ENCODE peak calls at places on chromosomes 5 and 9, in nine cellular contexts. F is fibroblast of pulmonary artery, Y is fibroblast of villous mesenchyme, G is WTC11, W is AG04450, D is fibroblast of lung, B is AG09309, I is GM20000, K is astrocyte of the cerebellum. R is an unnamed sample.

GRCh38 chr5:139690385-139691274 is 42.5 kb downstream of the CXXC5 start:
- DNase-seq in F (peak; percentile 50), Y (peak; percentile 81), G (no peak), W (no peak), D (peak; percentile 47), B (no peak), I (no peak), K (no peak), R (peak; percentile 42)

GRCh38 chr9:72082536-72082935 is 22.1 kb upstream of the C9orf57 start:
- DNase-seq in F (no peak), Y (no peak), G (no peak), W (no peak), D (no peak), B (no peak), I (no peak), K (no peak), R (no peak)

GRCh38 chr5:122295138-122295537 is 16.9 kb upstream of the SNCAIP start:
- DNase-seq in F (no peak), Y (no peak), G (peak; percentile 36), W (no peak), D (no peak), B (no peak), I (no peak), K (no peak), R (no peak)

GRCh38 chr9:136693490-136694162 is 6.4 kb upstream of the AGPAT2 start:
- DNase-seq in F (no peak), Y (peak; percentile 20), G (no peak), W (no peak), D (peak; percentile 35), B (no peak), I (no peak), K (no peak), R (peak; percentile 24)

GRCh38 chr5:143023447-143024096 is 253.4 kb downstream of the ARHGAP26 start:
- DNase-seq in F (no peak), Y (peak; percentile 41), G (no peak), W (no peak), D (peak; percentile 79), B (no peak), I (peak; percentile 30), K (no peak), R (peak; percentile 42)

GRCh38 chr9:138104251-138105122 is 226.9 kb downstream of the CACNA1B start:
- DNase-seq in F (no peak), Y (no peak), G (no peak), W (no peak), D (no peak), B (no peak), I (no peak), K (no peak), R (no peak)

GRCh38 chr5:66661149-66661548 is 65.0 kb downstream of the MAST4 start:
- DNase-seq in F (peak; percentile 77), Y (peak; percentile 33), G (no peak), W (no peak), D (peak; percentile 85), B (peak; percentile 14), I (no peak), K (peak; percentile 96), R (no peak)

GRCh38 chr9:134595014-134595413 is 46.6 kb upstream of the COL5A1 start:
- DNase-seq in F (no peak), Y (no peak), G (no peak), W (no peak), D (no peak), B (no peak), I (no peak), K (no peak), R (no peak)

GRCh38 chr5:120955795-120956194 is 491.7 kb downstream of the PRR16 start:
- DNase-seq in F (no peak), Y (no peak), G (no peak), W (no peak), D (no peak), B (no peak), I (no peak), K (no peak), R (no peak)

GRCh38 chr5:176740702-176741565 is 69.4 kb upstream of the UNC5A start:
- DNase-seq in F (no peak), Y (no peak), G (no peak), W (no peak), D (no peak), B (no peak), I (no peak), K (no peak), R (no peak)

GRCh38 chr9:71646131-71646530 is 122.2 kb downstream of the CEMIP2 start:
- DNase-seq in F (no peak), Y (peak; percentile 68), G (no peak), W (no peak), D (peak; percentile 32), B (no peak), I (no peak), K (no peak), R (no peak)

GRCh38 chr5:111461261-111461671 is 51.1 kb downstream of the STARD4 start:
- DNase-seq in F (peak; percentile 65), Y (peak; percentile 12), G (peak; percentile 31), W (no peak), D (peak; percentile 2), B (no peak), I (no peak), K (no peak), R (peak; percentile 8)

GRCh38 chr5:58315794-58316193 is 144.1 kb downstream of the PLK2 start:
- DNase-seq in F (no peak), Y (no peak), G (no peak), W (no peak), D (no peak), B (no peak), I (no peak), K (no peak), R (no peak)

GRCh38 chr9:108724669-108725068 is 131.1 kb downstream of the ACTL7B start:
- DNase-seq in F (no peak), Y (no peak), G (no peak), W (no peak), D (peak; percentile 88), B (peak; percentile 63), I (no peak), K (no peak), R (no peak)

GRCh38 chr9:107070591-107070990 is 207.6 kb downstream of the ZNF462 start:
- DNase-seq in F (no peak), Y (no peak), G (no peak), W (no peak), D (no peak), B (no peak), I (no peak), K (no peak), R (no peak)

GRCh38 chr5:10607666-10608442 is 44.0 kb downstream of the ANKRD33B start:
- DNase-seq in F (peak; percentile 77), Y (peak; percentile 96), G (no peak), W (no peak), D (peak; percentile 90), B (no peak), I (peak; percentile 48), K (no peak), R (no peak)

GRCh38 chr9:137370865-137371520 is 52.0 kb downstream of the EXD3 start:
- DNase-seq in F (no peak), Y (no peak), G (peak; percentile 26), W (no peak), D (no peak), B (no peak), I (no peak), K (no peak), R (no peak)

GRCh38 chr5:151770383-151771258 is 1.1 kb upstream of the G3BP1 start:
- DNase-seq in F (peak; percentile 84), Y (peak; percentile 78), G (peak; percentile 79), W (no peak), D (peak; percentile 85), B (no peak), I (peak; percentile 61), K (peak; percentile 63), R (peak; percentile 70)

GRCh38 chr5:139177809-139178581 is 20.2 kb downstream of the SIL1 start:
- DNase-seq in F (no peak), Y (peak; percentile 45), G (no peak), W (no peak), D (peak; percentile 15), B (no peak), I (no peak), K (no peak), R (no peak)

DNA sequence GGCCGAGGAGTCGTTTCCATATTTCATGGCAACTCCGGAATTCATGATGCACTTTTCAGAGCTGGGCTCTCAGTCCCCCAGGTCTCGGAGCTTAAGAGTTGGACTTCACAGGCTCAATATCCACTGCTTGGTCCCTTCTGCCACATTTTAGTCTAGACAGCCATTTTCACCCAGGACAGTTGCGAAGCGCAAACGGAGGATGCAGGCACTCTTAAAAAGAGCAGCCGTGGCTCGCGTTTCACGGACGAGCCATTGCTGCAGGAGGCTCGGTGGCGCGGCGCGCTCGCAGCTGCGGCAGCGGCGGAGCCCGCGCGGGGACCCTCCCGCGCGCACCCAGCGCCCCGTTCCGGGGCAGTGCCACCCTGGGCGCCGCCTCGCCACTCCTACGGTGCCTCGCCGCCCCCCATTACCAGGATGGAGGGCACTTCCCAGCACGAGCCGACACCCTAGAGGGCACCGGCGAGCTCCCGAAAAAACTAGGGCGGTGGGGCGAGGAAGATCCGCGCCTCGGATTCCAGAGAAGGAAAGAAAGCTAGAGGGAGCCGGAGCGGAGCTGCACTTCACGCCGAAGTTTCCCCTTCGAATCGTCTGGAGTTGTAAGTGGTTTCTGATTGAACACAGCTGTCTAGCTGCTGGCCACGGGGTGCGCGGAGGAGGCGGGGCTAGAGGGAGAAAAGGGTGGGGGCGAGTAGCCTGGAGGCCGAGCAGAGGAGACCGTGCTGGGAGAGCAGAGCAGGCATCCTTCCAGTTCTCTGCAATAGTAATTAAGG is 140.3 kb downstream of the TSSK1B start:
- DNase-seq in F (peak; percentile 94), Y (peak; percentile 95), G (peak; percentile 87), W (peak; percentile 85), D (peak; percentile 97), B (peak; percentile 71), I (peak; percentile 88), K (peak; percentile 84), R (peak; percentile 79)
- TF ChIP-seq CTCF in F (peak; percentile 19), Y (peak; percentile 32), G (no peak), W (peak; percentile 35), D (peak; percentile 3), B (peak; percentile 27), I (no peak), K (peak; percentile 25), R (peak; percentile 5)

GRCh38 chr5:136066705-136067271 is 38.0 kb downstream of the TGFBI start:
- DNase-seq in F (peak; percentile 65), Y (peak; percentile 78), G (no peak), W (peak; percentile 60), D (peak; percentile 69), B (peak; percentile 67), I (no peak), K (no peak), R (peak; percentile 58)
- TF ChIP-seq CTCF in F (peak; percentile 35), Y (peak; percentile 46), G (no peak), W (peak; percentile 48), D (peak; percentile 33), B (peak; percentile 46), I (no peak), K (peak; percentile 23), R (no peak)

GRCh38 chr5:163565931-163566608 is 60.7 kb downstream of the MAT2B start:
- DNase-seq in F (peak; percentile 32), Y (no peak), G (peak; percentile 74), W (no peak), D (peak; percentile 43), B (no peak), I (no peak), K (no peak), R (no peak)
- TF ChIP-seq CTCF in F (no peak), Y (no peak), G (no peak), W (no peak), D (no peak), B (no peak), I (no peak), K (no peak), R (no peak)

DNA sequence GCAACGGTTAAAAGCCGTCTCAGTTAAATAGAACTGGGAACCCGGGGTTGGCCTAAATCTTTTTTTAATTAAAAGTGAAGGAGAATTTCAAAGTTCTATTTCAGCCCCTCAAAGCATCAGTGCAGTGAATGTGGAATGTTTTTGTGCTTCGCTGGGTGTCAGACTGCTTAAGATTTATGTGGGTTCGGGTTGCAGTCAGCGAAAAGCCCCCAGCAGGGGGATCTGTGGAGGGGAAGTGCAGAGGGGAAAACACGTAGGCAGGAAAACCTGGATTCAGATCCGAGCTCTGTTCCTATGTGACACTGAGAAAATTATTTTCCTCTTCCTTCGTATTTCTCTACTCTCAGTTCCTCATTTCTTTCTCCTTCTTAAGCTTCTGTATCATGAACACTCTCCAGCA is 19.7 kb downstream of the BRINP1 start:
- DNase-seq in F (no peak), Y (no peak), G (peak; percentile 61), W (no peak), D (no peak), B (no peak), I (no peak), K (no peak), R (no peak)
- TF ChIP-seq CTCF in F (no peak), Y (no peak), G (no peak), W (no peak), D (no peak), B (no peak), I (no peak), K (no peak), R (no peak)